ENCODE peak calls at places on chromosomes 4 and X, in six cellular contexts. C, T, B, I, U and S are unnamed samples.

GRCh38 chrX:9911479-9911878 is 55.7 kb upstream of the CLDN34 start:
- DNase-seq in B (no peak), T (no peak), C (no peak), I (no peak), U (no peak), S (no peak)

GRCh38 chr4:122003335-122003734 is 51.5 kb upstream of the TRPC3 start:
- DNase-seq in T (peak; percentile 30), C (peak; percentile 34), I (no peak), U (peak; percentile 8), B (no peak), S (no peak)

GRCh38 chrX:12447448-12448154 is 309.3 kb downstream of the FRMPD4 start:
- DNase-seq in I (no peak), C (no peak), U (no peak), T (no peak), B (no peak), S (no peak)

GRCh38 chr4:31100551-31100950 is 380.4 kb downstream of the PCDH7 start:
- DNase-seq in I (no peak), U (no peak), B (no peak), T (no peak), C (no peak), S (no peak)

GRCh38 chrX:23341452-23341851 is 6.8 kb downstream of the PTCHD1 start:
- DNase-seq in U (no peak), I (no peak), B (no peak), C (no peak), T (no peak), S (no peak)

GRCh38 chr4:168560835-168561210 is 64.0 kb downstream of the PALLD start:
- DNase-seq in C (no peak), I (no peak), U (no peak), T (no peak), B (no peak), S (no peak)

GRCh38 chr4:177222776-177223175 is 86.9 kb upstream of the NEIL3 start:
- DNase-seq in U (no peak), C (no peak), B (no peak), T (no peak), I (no peak), S (no peak)

GRCh38 chr4:143294310-143294709 is 42.4 kb upstream of the GAB1 start:
- DNase-seq in U (no peak), T (no peak), I (peak; percentile 83), C (no peak), B (peak; percentile 86), S (no peak)

GRCh38 chr4:15003441-15003890 is 1.2 kb downstream of the CPEB2 start:
- DNase-seq in T (peak; percentile 47), B (peak; percentile 43), I (no peak), C (peak; percentile 62), U (no peak), S (peak; percentile 44)

GRCh38 chrX:23764585-23764984 is 18.4 kb upstream of the SAT1 start:
- DNase-seq in U (no peak), B (no peak), T (no peak), I (no peak), C (no peak), S (no peak)

GRCh38 chr4:67721770-67722597 is 21.0 kb upstream of the UBA6 start:
- DNase-seq in I (no peak), C (peak; percentile 23), B (no peak), T (no peak), U (no peak), S (no peak)

GRCh38 chr4:1155314-1155713 is 17.1 kb downstream of the SPON2 start:
- DNase-seq in T (no peak), B (no peak), C (no peak), U (no peak), I (no peak), S (no peak)

GRCh38 chr4:175770555-175770954 is 41.5 kb downstream of the GPM6A start:
- DNase-seq in T (no peak), I (no peak), B (no peak), U (no peak), C (no peak), S (no peak)

GRCh38 chr4:70688795-70689231 is 481 bp downstream of the UTP3 start:
- DNase-seq in I (no peak), T (no peak), B (no peak), C (no peak), U (no peak), S (peak; percentile 15)

GRCh38 chr4:8005814-8006215 is 66.2 kb upstream of the AFAP1 start:
- DNase-seq in U (no peak), C (no peak), I (no peak), B (no peak), T (no peak), S (no peak)

GRCh38 chr4:8908206-8908893 is 36.7 kb upstream of the HMX1 start:
- DNase-seq in C (no peak), I (no peak), T (no peak), U (no peak), B (no peak), S (no peak)

GRCh38 chr4:6474705-6475457 is 2.5 kb upstream of the PPP2R2C start:
- DNase-seq in U (no peak), T (no peak), B (no peak), I (peak; percentile 2), C (no peak), S (no peak)

GRCh38 chr4:74117024-74117534 is 18.1 kb upstream of the CXCL2 start:
- DNase-seq in C (no peak), B (peak; percentile 87), I (peak; percentile 88), U (no peak), T (no peak), S (no peak)

GRCh38 chrX:120262781-120263719 is 12.4 kb downstream of the ZBTB33 start:
- DNase-seq in I (no peak), B (no peak), U (no peak), C (no peak), T (no peak), S (no peak)

GRCh38 chrX:23403849-23404248 is 69.2 kb downstream of the PTCHD1 start:
- DNase-seq in I (no peak), C (no peak), U (no peak), T (no peak), B (no peak), S (no peak)

GRCh38 chrX:71053217-71053621 is 14.9 kb downstream of the SNX12 start:
- DNase-seq in B (peak; percentile 28), T (no peak), I (no peak), U (no peak), C (no peak), S (no peak)

GRCh38 chr4:168699224-168699878 is 202.5 kb downstream of the PALLD start:
- DNase-seq in C (no peak), U (no peak), T (no peak), B (no peak), I (no peak), S (no peak)

GRCh38 chr4:115275615-115276014 is 162.2 kb upstream of the NDST4 start:
- DNase-seq in U (no peak), I (no peak), C (no peak), B (no peak), T (peak; percentile 24), S (no peak)

GRCh38 chr4:74230902-74231499 is 73.1 kb downstream of the MTHFD2L start:
- DNase-seq in T (no peak), I (peak; percentile 76), C (peak; percentile 13), B (peak; percentile 11), U (no peak), S (no peak)

GRCh38 chr4:55303818-55304217 is 42.2 kb upstream of the SRD5A3 start:
- DNase-seq in T (no peak), B (peak; percentile 10), I (no peak), U (no peak), C (no peak), S (no peak)

GRCh38 chrX:149487292-149487691 is 17.8 kb downstream of the IDS start:
- DNase-seq in B (no peak), T (no peak), I (no peak), U (no peak), C (peak; percentile 32), S (no peak)

GRCh38 chr4:144579411-144580020 is 66.4 kb upstream of the HHIP start:
- DNase-seq in C (no peak), T (no peak), B (no peak), U (no peak), I (no peak), S (no peak)

GRCh38 chrX:21150208-21150607 is 224.0 kb upstream of the CNKSR2 start:
- DNase-seq in C (no peak), T (no peak), I (no peak), B (no peak), U (no peak), S (no peak)

DNA sequence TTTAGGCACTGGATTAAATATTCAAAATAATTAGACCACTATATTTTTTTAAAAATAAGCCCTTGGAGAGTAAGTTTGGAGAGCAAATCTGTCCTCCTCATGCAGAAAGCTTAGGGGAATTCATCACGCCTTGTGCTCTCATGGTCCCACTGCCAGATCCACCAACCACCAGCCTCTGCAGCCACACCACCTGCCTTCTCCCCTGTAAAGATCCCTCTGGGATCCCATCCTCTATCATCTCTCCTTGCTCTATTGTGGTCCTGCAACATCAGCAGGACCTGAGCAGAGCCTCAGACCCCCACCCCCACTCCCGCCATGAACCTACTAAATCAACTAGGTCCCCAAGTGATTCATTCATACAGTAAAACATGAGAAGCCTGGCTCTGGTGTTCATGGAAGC is 482.6 kb upstream of the GALNT7 start:
- DNase-seq in C (no peak), T (no peak), U (no peak), B (no peak), I (no peak), S (no peak)
- H3K4me3 ChIP-seq in C (no peak overlapping the region), T (no peak overlapping the region), U (no peak overlapping the region), B (no peak overlapping the region), I (no peak overlapping the region), S (no peak overlapping the region)

DNA sequence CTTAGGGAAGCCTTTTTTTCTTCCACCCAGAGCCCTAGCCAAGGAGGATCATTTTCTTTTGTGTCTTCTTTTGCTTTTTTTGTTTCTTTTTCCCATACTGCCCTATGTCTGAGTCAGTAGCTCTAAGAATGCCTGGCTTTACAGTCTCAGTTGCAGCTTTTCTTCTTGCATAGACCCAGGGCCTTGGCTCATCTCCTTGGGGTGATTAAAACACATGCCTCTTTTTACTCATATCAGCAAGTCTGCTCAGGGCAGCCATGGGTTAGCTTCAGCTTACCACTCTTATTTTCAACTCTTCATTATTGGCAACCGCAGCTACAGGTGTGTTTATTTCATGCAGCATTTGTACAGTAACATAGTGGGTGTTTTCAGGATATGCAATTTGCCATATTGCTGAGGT is 196.5 kb downstream of the STK32B start:
- DNase-seq in T (no peak), U (no peak), B (no peak), I (no peak), C (no peak), S (no peak)
- H3K4me1 ChIP-seq in T (no peaks in the 10 kb centered on the region), U (no peaks in the 10 kb centered on the region), B (no peaks in the 10 kb centered on the region), I (no peaks in the 10 kb centered on the region), C (no peaks in the 10 kb centered on the region), S (no peaks in the 10 kb centered on the region)

DNA sequence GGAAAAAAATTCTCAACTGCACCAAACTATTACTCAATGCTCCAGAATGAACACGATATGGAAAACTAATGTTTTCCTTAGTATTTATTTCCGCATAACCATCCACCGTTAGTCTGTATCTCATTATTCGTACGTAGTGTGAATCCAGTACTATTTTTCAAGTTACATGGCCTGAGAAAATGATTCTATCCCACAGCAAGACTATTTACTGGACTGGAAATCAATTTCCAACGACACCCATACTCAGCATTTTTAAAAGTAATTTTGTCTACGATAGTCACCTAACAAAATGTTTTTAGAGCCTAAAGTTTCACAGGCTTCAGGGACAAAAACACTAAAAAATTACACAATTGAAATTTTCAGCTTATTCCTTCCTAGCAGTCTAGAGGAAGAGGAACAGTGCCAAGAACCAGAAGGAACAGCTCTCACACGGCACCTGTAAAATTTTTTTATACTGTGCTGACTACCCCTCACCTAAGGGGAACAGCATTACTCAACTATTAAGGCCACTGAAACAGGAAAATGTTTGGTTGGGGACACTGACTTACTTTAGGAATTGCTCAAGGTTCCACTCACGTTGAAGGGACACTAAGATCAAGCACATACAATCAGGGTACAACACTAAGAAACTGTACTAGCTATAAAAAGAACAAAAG is 9.6 kb downstream of the UBE2D3 start:
- DNase-seq in T (no peak), I (no peak), U (no peak), C (no peak), B (no peak), S (no peak)
- H3K36me3 ChIP-seq in T (peaks cover 85% of the 10 kb centered on the region), I (no peaks in the 10 kb centered on the region), U (peaks cover 2% of the 10 kb centered on the region), C (peaks cover 39% of the 10 kb centered on the region), B (no peaks in the 10 kb centered on the region), S (peaks cover 8% of the 10 kb centered on the region)

GRCh38 chr4:139633661-139634060 is 32.0 kb upstream of the MGST2 start:
- DNase-seq in U (no peak), C (no peak), I (no peak), B (peak; percentile 34), T (no peak), S (no peak)
- H3K4me3 ChIP-seq in U (peak overlapping the region; percentile 28), C (no peak overlapping the region), I (no peak overlapping the region), B (peak overlapping the region; percentile 32), T (no peak overlapping the region), S (no peak overlapping the region)